ENCODE peak calls at places on chromosome 3, in four cellular contexts. P is GM12878, A is H1, M is HepG2. W is an unnamed sample.

GRCh38 chr3:87313641-87314040 is 37.3 kb upstream of the POU1F1 start:
- DNase-seq in P (no peak), M (no peak), A (no peak), W (no peak)

GRCh38 chr3:70822777-70823176 is 510.3 kb upstream of the MDFIC2 start:
- DNase-seq in M (no peak), P (no peak), A (no peak), W (no peak)

GRCh38 chr3:19947549-19948071 is 713 bp downstream of the RAB5A start:
- DNase-seq in P (no peak), M (peak), A (peak), W (peak)

GRCh38 chr3:83224101-83224868 is 1462.8 kb upstream of the GBE1 start:
- DNase-seq in A (no peak), P (no peak), M (no peak), W (no peak)

GRCh38 chr3:54988302-54989022 is 60.6 kb upstream of the LRTM1 start:
- DNase-seq in P (no peak), M (no peak), A (no peak), W (no peak)

GRCh38 chr3:69695933-69696332 is 43.3 kb upstream of the MITF start:
- DNase-seq in P (no peak), M (no peak), A (no peak), W (no peak)

GRCh38 chr3:138113309-138113708 is 2.1 kb downstream of the DZIP1L start:
- DNase-seq in M (no peak), A (no peak), P (no peak), W (peak)

GRCh38 chr3:143657391-143657790 is 190.9 kb downstream of the SLC9A9 start:
- DNase-seq in P (no peak), A (no peak), M (no peak), W (no peak)

GRCh38 chr3:190385835-190386688 is 1.9 kb upstream of the CLDN16 start:
- DNase-seq in P (no peak), M (peak), A (no peak), W (peak)

GRCh38 chr3:126197854-126198584 is 17.6 kb upstream of the ALDH1L1 start:
- DNase-seq in A (peak), M (peak), P (no peak), W (peak)

GRCh38 chr3:113531826-113532697 is at the start of gene SIDT1:
- DNase-seq in P (peak), A (no peak), M (no peak), W (no peak)

GRCh38 chr3:72756900-72757299 is 91.3 kb downstream of the SHQ1 start:
- DNase-seq in P (peak), M (no peak), A (no peak), W (no peak)

GRCh38 chr3:42071720-42072582 is 19.2 kb upstream of the TRAK1 start:
- DNase-seq in P (no peak), M (peak), A (no peak), W (no peak)

GRCh38 chr3:193563999-193564398 is 9.3 kb upstream of the ATP13A4 start:
- DNase-seq in P (no peak), M (peak), A (no peak), W (peak)

GRCh38 chr3:67357610-67358458 is 296.6 kb downstream of the SUCLG2 start:
- DNase-seq in A (peak), M (peak), P (no peak), W (peak)

GRCh38 chr3:13060341-13060910 is 12.8 kb downstream of the IQSEC1 start:
- DNase-seq in P (no peak), M (no peak), A (no peak), W (no peak)

GRCh38 chr3:115165701-115166100 is 18.6 kb upstream of the ZBTB20 start:
- DNase-seq in P (no peak), A (no peak), M (no peak), W (no peak)

GRCh38 chr3:69819283-69819682 is 80.0 kb downstream of the MITF start:
- DNase-seq in M (no peak), P (no peak), A (no peak), W (no peak)

GRCh38 chr3:149490260-149490971 is 15.9 kb downstream of the TM4SF4 start:
- DNase-seq in P (no peak), M (no peak), A (no peak), W (no peak)

GRCh38 chr3:129490273-129490675 is 38.2 kb upstream of the RHO start:
- DNase-seq in P (peak), A (peak), M (peak), W (peak)
- H3K9ac ChIP-seq in P (no peak), A (no peak), M (no peak), W (no peak)

GRCh38 chr3:108089544-108089943 is 1.3 kb downstream of the CD47 start:
- DNase-seq in A (no peak), M (no peak), P (no peak), W (no peak)

GRCh38 chr3:108090066-108090700 is 648 bp downstream of the CD47 start:
- DNase-seq in A (peak), P (no peak), M (no peak), W (no peak)

GRCh38 chr3:108088146-108088545 is 2.7 kb downstream of the CD47 start:
- DNase-seq in M (no peak), P (no peak), A (no peak), W (no peak)

GRCh38 chr3:108086653-108087052 is 4.2 kb downstream of the CD47 start:
- DNase-seq in P (no peak), A (no peak), M (no peak), W (no peak)

GRCh38 chr3:108088697-108089096 is 2.1 kb downstream of the CD47 start:
- DNase-seq in M (no peak), A (no peak), P (peak), W (no peak)
- TF ChIP-seq MAX in M (no peak), A (no peak), P (no peak), W (no peak)

DNA sequence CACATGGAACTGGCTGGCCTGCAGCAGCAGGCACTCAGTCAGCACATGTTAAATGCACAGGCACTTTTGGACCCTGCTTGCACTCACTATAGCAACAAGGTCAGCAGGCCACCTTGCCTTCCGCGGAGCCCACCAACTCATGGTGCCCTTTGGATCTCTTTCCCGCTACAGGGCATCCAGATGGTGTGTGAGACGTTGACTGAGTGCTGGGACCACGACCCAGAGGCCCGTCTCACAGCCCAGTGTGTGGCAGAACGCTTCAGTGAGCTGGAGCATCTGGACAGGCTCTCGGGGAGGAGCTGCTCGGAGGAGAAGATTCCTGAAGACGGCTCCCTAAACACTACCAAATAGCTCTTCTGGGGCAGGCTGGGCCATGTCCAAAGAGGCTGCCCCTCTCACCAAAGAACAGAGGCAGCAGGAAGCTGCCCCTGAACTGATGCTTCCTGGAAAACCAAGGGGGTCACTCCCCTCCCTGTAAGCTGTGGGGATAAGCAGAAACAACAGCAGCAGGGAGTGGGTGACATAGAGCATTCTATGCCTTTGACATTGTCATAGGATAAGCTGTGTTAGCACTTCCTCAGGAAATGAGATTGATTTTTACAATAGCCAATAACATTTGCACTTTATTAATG is 85.0 kb downstream of the TGFBR2 start:
- DNase-seq in A (no peak), P (no peak), M (no peak), W (no peak)
- TF ChIP-seq SP1 in A (no peak), P (no peak), M (no peak), W (no peak)

GRCh38 chr3:124837065-124837464 is 50.1 kb downstream of the ITGB5 start:
- DNase-seq in P (no peak), M (no peak), A (no peak), W (no peak)
- H3K9ac ChIP-seq in P (no peak), M (peak), A (no peak), W (peak)

GRCh38 chr3:154971771-154972326 is 108.3 kb upstream of the MME start:
- DNase-seq in A (no peak), P (no peak), M (no peak), W (no peak)
- TF ChIP-seq MAX in A (no peak), P (no peak), M (no peak), W (no peak)

DNA sequence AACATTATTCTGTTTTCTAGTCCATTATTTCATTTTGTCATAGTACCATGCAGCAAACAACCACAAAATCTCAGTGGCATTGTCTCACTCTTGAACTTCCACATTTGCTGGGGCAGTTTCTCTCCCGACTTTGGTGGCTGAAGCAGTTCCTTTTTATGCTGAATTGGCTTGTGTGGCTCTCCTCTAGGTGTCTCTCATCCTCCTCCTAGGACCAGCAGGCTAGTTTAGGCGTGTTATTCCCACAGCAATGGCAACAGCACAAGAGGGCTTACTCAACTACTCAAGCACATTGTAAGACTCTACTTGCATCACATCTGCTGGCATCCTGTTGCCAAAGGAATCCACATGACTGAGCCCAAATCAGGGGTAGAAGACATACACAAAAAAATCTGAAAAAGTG is 201.8 kb upstream of the KCNH8 start:
- DNase-seq in P (no peak), M (peak), A (no peak), W (no peak)
- TF ChIP-seq SP1 in P (no peak), M (no peak), A (no peak), W (no peak)